ENCODE peak calls at places on chromosomes 2 and 18, in six cellular contexts. S is GM04504, V is small intestine, C is astrocyte of the spinal cord, T is HFFc6, P is mesendoderm. R is an unnamed sample.

GRCh38 chr2:53768233-53768542 is 584 bp downstream of the CHAC2 start:
- DNase-seq in S (no peak), V (no peak), C (no peak), T (peak), P (peak), R (peak)

GRCh38 chr18:14971461-14972185 is 223.7 kb downstream of the ANKRD30B start:
- DNase-seq in S (peak), V (no peak), C (peak), T (peak), P (no peak), R (no peak)

GRCh38 chr2:226185613-226186211 is 613.9 kb downstream of the IRS1 start:
- DNase-seq in S (peak), V (no peak), C (peak), T (peak), P (peak), R (no peak)

GRCh38 chr18:3114026-3114425 is 101.1 kb upstream of the LPIN2 start:
- DNase-seq in S (no peak), V (peak), C (no peak), T (no peak), P (no peak), R (no peak)

GRCh38 chr2:10120938-10121574 is 1.5 kb upstream of the RRM2 start:
- DNase-seq in S (no peak), V (peak), C (peak), T (peak), P (no peak), R (peak)

GRCh38 chr2:170968205-170969003 is 39.4 kb downstream of the GORASP2 start:
- DNase-seq in S (no peak), V (no peak), C (no peak), T (no peak), P (no peak), R (peak)

GRCh38 chr2:165450141-165450540 is 19.4 kb upstream of the CSRNP3 start:
- DNase-seq in S (no peak), V (no peak), C (no peak), T (no peak), P (no peak), R (no peak)

GRCh38 chr2:101306410-101306809 is 2.1 kb downstream of the RNF149 start:
- DNase-seq in S (no peak), V (peak), C (no peak), T (no peak), P (no peak), R (no peak)

GRCh38 chr2:78979380-78980238 is 45.9 kb upstream of the REG3G start:
- DNase-seq in S (no peak), V (peak), C (peak), T (no peak), P (peak), R (peak)

GRCh38 chr2:43086451-43087221 is 139.8 kb downstream of the ZFP36L2 start:
- DNase-seq in S (peak), V (peak), C (peak), T (peak), P (peak), R (no peak)

GRCh38 chr2:104919127-104919526 is 65.2 kb downstream of the POU3F3 start:
- DNase-seq in S (no peak), V (peak), C (no peak), T (no peak), P (no peak), R (no peak)

GRCh38 chr2:55090702-55091101 is 40.5 kb upstream of the RTN4 start:
- DNase-seq in S (no peak), V (no peak), C (no peak), T (peak), P (no peak), R (no peak)

GRCh38 chr18:3605562-3606443 is 155.8 kb downstream of the TGIF1 start:
- DNase-seq in S (no peak), V (peak), C (peak), T (peak), P (peak), R (no peak)

GRCh38 chr2:44275915-44276279 is 617 bp downstream of the SLC3A1 start:
- DNase-seq in S (peak), V (peak), C (peak), T (peak), P (no peak), R (no peak)

GRCh38 chr2:135825855-135826190 is 11.2 kb downstream of the LCT start:
- DNase-seq in S (no peak), V (peak), C (no peak), T (no peak), P (no peak), R (no peak)

GRCh38 chr2:25617948-25618646 is 55.3 kb downstream of the DTNB start:
- DNase-seq in S (peak), V (no peak), C (peak), T (peak), P (no peak), R (no peak)

R was measured in NCI-H82.